ENCODE peak calls at places on chromosomes 3 and 15, in eight cellular contexts. V, X, P, K, H, B, L and E are unnamed samples.

GRCh38 chr15:89677381-89677780 is 1.8 kb downstream of the PLIN1 start:
- DNase-seq in V (no peak), X (no peak), P (no peak), K (no peak), H (no peak), B (no peak), L (no peak), E (no peak)

GRCh38 chr3:39000008-39000450 is 51.7 kb downstream of the SCN11A start:
- DNase-seq in V (no peak), X (peak), P (peak), K (no peak), H (peak), B (no peak), L (peak), E (peak)

GRCh38 chr15:40081691-40082194 is 26.9 kb downstream of the BMF start:
- DNase-seq in V (peak), X (peak), P (peak), K (peak), H (no peak), B (no peak), L (no peak), E (no peak)

GRCh38 chr15:78087944-78088772 is 4.2 kb upstream of the SH2D7 start:
- DNase-seq in V (no peak), X (no peak), P (no peak), K (no peak), H (peak), B (no peak), L (peak), E (no peak)

GRCh38 chr15:94524565-94524964 is 293.2 kb downstream of the MCTP2 start:
- DNase-seq in V (no peak), X (no peak), P (no peak), K (no peak), H (no peak), B (no peak), L (peak), E (no peak)

GRCh38 chr3:35596611-35597010 is 42.7 kb upstream of the ARPP21 start:
- DNase-seq in V (no peak), X (no peak), P (no peak), K (no peak), H (no peak), B (no peak), L (no peak), E (no peak)

GRCh38 chr3:156434921-156435320 is 120.0 kb downstream of the SSR3 start:
- DNase-seq in V (no peak), X (no peak), P (no peak), K (no peak), H (no peak), B (no peak), L (peak), E (no peak)

GRCh38 chr15:89127054-89127702 is 38.9 kb downstream of the ABHD2 start:
- DNase-seq in V (no peak), X (no peak), P (no peak), K (no peak), H (no peak), B (no peak), L (peak), E (no peak)

GRCh38 chr15:41782486-41783271 is 8.4 kb downstream of the MAPKBP1 start:
- DNase-seq in V (no peak), X (no peak), P (no peak), K (no peak), H (no peak), B (peak), L (no peak), E (no peak)

GRCh38 chr15:46091860-46092450 is 457.1 kb downstream of the SQOR start:
- DNase-seq in V (no peak), X (peak), P (peak), K (peak), H (no peak), B (no peak), L (peak), E (no peak)

GRCh38 chr3:190064112-190064511 is 56.6 kb downstream of the P3H2 start:
- DNase-seq in V (no peak), X (peak), P (peak), K (no peak), H (no peak), B (no peak), L (peak), E (no peak)

GRCh38 chr15:25022233-25022632 is 67.4 kb downstream of the SNRPN start:
- DNase-seq in V (no peak), X (peak), P (peak), K (no peak), H (no peak), B (no peak), L (peak), E (no peak)

GRCh38 chr3:122168044-122168443 is 15.4 kb upstream of the CASR start:
- DNase-seq in V (no peak), X (no peak), P (no peak), K (no peak), H (no peak), B (no peak), L (no peak), E (no peak)

GRCh38 chr3:16516695-16517481 is 3.4 kb upstream of the RFTN1 start:
- DNase-seq in V (peak), X (peak), P (peak), K (peak), H (peak), B (no peak), L (peak), E (no peak)

GRCh38 chr15:69407719-69408400 is 6.3 kb upstream of the KIF23 start:
- DNase-seq in V (no peak), X (no peak), P (no peak), K (no peak), H (no peak), B (no peak), L (no peak), E (no peak)

GRCh38 chr3:18751514-18751913 is 326.4 kb upstream of the SATB1 start:
- DNase-seq in V (no peak), X (no peak), P (no peak), K (no peak), H (no peak), B (no peak), L (no peak), E (no peak)

GRCh38 chr15:91098451-91098850 is 1.6 kb upstream of the SV2B start:
- DNase-seq in V (no peak), X (no peak), P (no peak), K (no peak), H (no peak), B (no peak), L (no peak), E (no peak)

GRCh38 chr15:29888651-29889050 is 66.4 kb upstream of the TJP1 start:
- DNase-seq in V (no peak), X (peak), P (peak), K (peak), H (no peak), B (no peak), L (no peak), E (no peak)

GRCh38 chr3:184805351-184806038 is 6.5 kb upstream of the VPS8 start:
- DNase-seq in V (no peak), X (peak), P (no peak), K (no peak), H (no peak), B (no peak), L (no peak), E (no peak)

GRCh38 chr3:155244206-155244605 is 49.3 kb downstream of the STRIT1 start:
- DNase-seq in V (no peak), X (peak), P (peak), K (no peak), H (no peak), B (no peak), L (no peak), E (no peak)

GRCh38 chr15:67838789-67839332 is 984 bp downstream of the RNU6-1 start:
- DNase-seq in V (peak), X (peak), P (peak), K (peak), H (no peak), B (no peak), L (peak), E (no peak)

GRCh38 chr3:172223870-172224269 is 184.5 kb downstream of the FNDC3B start:
- DNase-seq in V (no peak), X (no peak), P (no peak), K (no peak), H (no peak), B (no peak), L (no peak), E (no peak)

GRCh38 chr3:50211930-50212329 is 6.9 kb downstream of the SLC38A3 start:
- DNase-seq in V (no peak), X (peak), P (peak), K (no peak), H (no peak), B (no peak), L (peak), E (no peak)

GRCh38 chr3:43893721-43894120 is 203.0 kb downstream of the ABHD5 start:
- DNase-seq in V (no peak), X (no peak), P (no peak), K (no peak), H (no peak), B (no peak), L (peak), E (no peak)

GRCh38 chr15:87144775-87145174 is 1065.1 kb downstream of the AGBL1 start:
- DNase-seq in V (no peak), X (peak), P (peak), K (no peak), H (no peak), B (no peak), L (no peak), E (no peak)

GRCh38 chr3:177236704-177237103 is 39.4 kb upstream of the TBL1XR1 start:
- DNase-seq in V (no peak), X (no peak), P (peak), K (no peak), H (no peak), B (no peak), L (peak), E (no peak)

GRCh38 chr15:35397027-35397426 is 148.9 kb downstream of the DPH6 start:
- DNase-seq in V (no peak), X (peak), P (no peak), K (no peak), H (no peak), B (no peak), L (no peak), E (no peak)

GRCh38 chr3:46931631-46932441 is 44.7 kb downstream of the CCDC12 start:
- DNase-seq in V (peak), X (peak), P (peak), K (no peak), H (peak), B (no peak), L (no peak), E (no peak)

GRCh38 chr3:14411988-14412387 is 9.6 kb downstream of the SLC6A6 start:
- DNase-seq in V (no peak), X (no peak), P (no peak), K (no peak), H (no peak), B (no peak), L (no peak), E (no peak)
- TF ChIP-seq CTCF in V (no peak), X (peak), P (peak), K (no peak), H (no peak), B (no peak), L (no peak), E (no peak)

GRCh38 chr3:54792584-54792983 is 135.3 kb downstream of the LRTM1 start:
- DNase-seq in V (no peak), X (no peak), P (no peak), K (no peak), H (no peak), B (no peak), L (no peak), E (no peak)
- TF ChIP-seq CTCF in V (no peak), X (no peak), P (no peak), K (no peak), H (no peak), B (no peak), L (no peak), E (no peak)

GRCh38 chr3:13826672-13827071 is 53.2 kb downstream of the WNT7A start:
- DNase-seq in V (no peak), X (no peak), P (no peak), K (no peak), H (no peak), B (no peak), L (no peak), E (no peak)
- TF ChIP-seq CTCF in V (no peak), X (no peak), P (no peak), K (no peak), H (no peak), B (no peak), L (no peak), E (no peak)

GRCh38 chr3:128845119-128845518 is 34.3 kb upstream of the ACAD9 start:
- DNase-seq in V (no peak), X (no peak), P (no peak), K (peak), H (peak), B (no peak), L (no peak), E (peak)
- TF ChIP-seq CTCF in V (no peak), X (peak), P (no peak), K (no peak), H (no peak), B (no peak), L (no peak), E (peak)

GRCh38 chr3:57227204-57227929 is at the start of gene APPL1:
- DNase-seq in V (peak), X (peak), P (peak), K (peak), H (peak), B (peak), L (peak), E (peak)

GRCh38 chr3:57226156-57226555 is 1.4 kb upstream of the APPL1 start:
- DNase-seq in V (no peak), X (no peak), P (no peak), K (no peak), H (no peak), B (no peak), L (no peak), E (no peak)

GRCh38 chr3:57224856-57225255 is 2.7 kb upstream of the APPL1 start:
- DNase-seq in V (no peak), X (no peak), P (peak), K (no peak), H (no peak), B (no peak), L (peak), E (no peak)

GRCh38 chr3:57221883-57222282 is 5.6 kb upstream of the APPL1 start:
- DNase-seq in V (no peak), X (peak), P (peak), K (no peak), H (no peak), B (no peak), L (peak), E (no peak)
- TF ChIP-seq CTCF in V (peak), X (peak), P (peak), K (no peak), H (peak), B (no peak), L (no peak), E (no peak)

GRCh38 chr3:173993299-173993698 is 595.8 kb downstream of the NLGN1 start:
- DNase-seq in V (no peak), X (peak), P (peak), K (no peak), H (peak), B (no peak), L (peak), E (no peak)
- TF ChIP-seq CTCF in V (no peak), X (peak), P (peak), K (no peak), H (no peak), B (no peak), L (no peak), E (peak)

GRCh38 chr3:10006762-10007090 is 19.5 kb upstream of the FANCD2 start:
- DNase-seq in V (no peak), X (no peak), P (no peak), K (no peak), H (no peak), B (no peak), L (no peak), E (no peak)

GRCh38 chr3:10002951-10003350 is 16.3 kb upstream of the EMC3 start:
- DNase-seq in V (no peak), X (no peak), P (no peak), K (no peak), H (no peak), B (no peak), L (no peak), E (no peak)

GRCh38 chr3:10006048-10006761 is 19.6 kb upstream of the EMC3 start:
- DNase-seq in V (no peak), X (no peak), P (no peak), K (no peak), H (no peak), B (no peak), L (no peak), E (no peak)

GRCh38 chr3:10004960-10005564 is 18.4 kb upstream of the EMC3 start:
- DNase-seq in V (no peak), X (no peak), P (peak), K (no peak), H (no peak), B (no peak), L (no peak), E (no peak)

DNA sequence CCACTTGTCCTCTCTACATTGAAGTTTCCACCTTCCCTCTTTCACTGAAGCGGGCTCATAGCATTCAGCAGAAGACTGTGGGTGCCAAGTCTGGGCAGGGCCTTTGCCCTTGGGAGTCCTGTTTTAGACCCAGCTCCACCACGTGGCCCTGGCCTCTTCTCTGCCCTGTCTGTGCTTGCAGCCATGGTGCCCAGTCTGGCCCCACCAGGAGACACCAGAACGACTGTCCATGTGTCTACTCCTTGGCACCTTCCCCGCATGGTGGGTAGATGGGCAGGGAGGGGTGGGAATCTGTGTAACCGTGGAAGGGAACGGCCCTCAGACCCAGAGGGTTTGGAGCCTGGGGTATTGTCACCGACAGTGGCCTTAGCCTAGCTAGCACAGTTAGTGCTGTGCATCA is 17.9 kb upstream of the EMC3 start:
- DNase-seq in V (no peak), X (no peak), P (no peak), K (no peak), H (no peak), B (no peak), L (no peak), E (no peak)
- TF ChIP-seq CTCF in V (no peak), X (no peak), P (no peak), K (no peak), H (no peak), B (no peak), L (no peak), E (no peak)